ENCODE peak calls at places on chromosome 21, in nine cellular contexts. L is K562, C is esophagus squamous epithelium, M is A549, V is thoracic aorta, R is spleen, P is iPS DF 6.9, S is neural progenitor cell, Z is small intestine. W is an unnamed sample.

GRCh38 chr21:15022608-15023261 is 42.1 kb downstream of the NRIP1 start:
- DNase-seq in L (no peak), C (no peak), M (no peak), V (no peak), R (no peak), P (no peak), S (no peak), Z (no peak), W (no peak)

GRCh38 chr21:18677632-18678031 is 274.0 kb upstream of the TMPRSS15 start:
- DNase-seq in L (peak), C (no peak), M (no peak), V (no peak), R (no peak), P (no peak), S (no peak), Z (no peak), W (no peak)

GRCh38 chr21:46617267-46618051 is 12.6 kb upstream of the S100B start:
- DNase-seq in L (no peak), C (no peak), M (no peak), V (no peak), R (no peak), P (no peak), S (no peak), Z (no peak), W (no peak)

GRCh38 chr21:45543371-45543709 is 1.1 kb upstream of the SLC19A1 start:
- DNase-seq in L (no peak), C (no peak), M (no peak), V (no peak), R (no peak), P (no peak), S (no peak), Z (no peak), W (peak)

GRCh38 chr21:46207920-46208571 is 20.5 kb downstream of the LSS start:
- DNase-seq in L (no peak), C (no peak), M (no peak), V (no peak), R (peak), P (no peak), S (no peak), Z (no peak), W (no peak)

GRCh38 chr21:45542242-45542666 is at the start of gene SLC19A1:
- DNase-seq in L (peak), C (no peak), M (peak), V (no peak), R (peak), P (no peak), S (peak), Z (peak), W (peak)

GRCh38 chr21:25191141-25191540 is 416.1 kb downstream of the MRPL39 start:
- DNase-seq in L (no peak), C (no peak), M (no peak), V (no peak), R (no peak), P (no peak), S (no peak), Z (no peak), W (no peak)

GRCh38 chr21:20662523-20662922 is 335.7 kb upstream of the NCAM2 start:
- DNase-seq in L (peak), C (no peak), M (no peak), V (no peak), R (no peak), P (peak), S (peak), Z (no peak), W (no peak)

GRCh38 chr21:45293214-45293725 is 5.6 kb upstream of the POFUT2 start:
- DNase-seq in L (no peak), C (no peak), M (no peak), V (no peak), R (no peak), P (no peak), S (no peak), Z (no peak), W (no peak)

GRCh38 chr21:37257967-37258877 is 8.9 kb downstream of the VPS26C start:
- DNase-seq in L (no peak), C (no peak), M (peak), V (no peak), R (peak), P (no peak), S (peak), Z (peak), W (peak)

GRCh38 chr21:16492356-16492755 is 762.6 kb downstream of the USP25 start:
- DNase-seq in L (no peak), C (no peak), M (no peak), V (no peak), R (no peak), P (no peak), S (no peak), Z (no peak), W (no peak)

GRCh38 chr21:17576080-17576835 is 36.4 kb downstream of the BTG3 start:
- DNase-seq in L (no peak), C (no peak), M (no peak), V (no peak), R (no peak), P (no peak), S (no peak), Z (peak), W (no peak)

GRCh38 chr21:45366931-45367401 is 38.0 kb upstream of the COL18A1 start:
- DNase-seq in L (peak), C (no peak), M (peak), V (peak), R (no peak), P (no peak), S (no peak), Z (no peak), W (no peak)

GRCh38 chr21:36134820-36135390 is at the start of gene CBR3:
- DNase-seq in L (no peak), C (no peak), M (peak), V (no peak), R (peak), P (no peak), S (peak), Z (peak), W (peak)

GRCh38 chr21:46255166-46255565 is 26.6 kb upstream of the LSS start:
- DNase-seq in L (no peak), C (no peak), M (no peak), V (no peak), R (no peak), P (no peak), S (no peak), Z (no peak), W (no peak)

GRCh38 chr21:45615145-45615711 is 28.3 kb upstream of the PCBP3 start:
- DNase-seq in L (peak), C (no peak), M (no peak), V (no peak), R (peak), P (no peak), S (no peak), Z (peak), W (peak)

GRCh38 chr21:36693144-36694040 is 5.5 kb upstream of the SIM2 start:
- DNase-seq in L (no peak), C (no peak), M (no peak), V (no peak), R (no peak), P (no peak), S (peak), Z (no peak), W (no peak)

GRCh38 chr21:45078877-45079281 is 4.5 kb downstream of the ADARB1 start:
- DNase-seq in L (no peak), C (no peak), M (no peak), V (no peak), R (no peak), P (no peak), S (no peak), Z (peak), W (no peak)

GRCh38 chr21:28253971-28254370 is 738.7 kb downstream of the LTN1 start:
- DNase-seq in L (no peak), C (no peak), M (no peak), V (no peak), R (no peak), P (no peak), S (no peak), Z (no peak), W (no peak)

GRCh38 chr21:45143855-45144254 is 69.5 kb downstream of the ADARB1 start:
- DNase-seq in L (no peak), C (no peak), M (no peak), V (no peak), R (no peak), P (no peak), S (no peak), Z (no peak), W (no peak)

GRCh38 chr21:36471254-36471723 is 8.6 kb downstream of the CLDN14 start:
- DNase-seq in L (no peak), C (no peak), M (peak), V (no peak), R (no peak), P (no peak), S (no peak), Z (no peak), W (no peak)

GRCh38 chr21:25518491-25518911 is 88.8 kb downstream of the MRPL39 start:
- DNase-seq in L (no peak), C (no peak), M (no peak), V (no peak), R (no peak), P (no peak), S (peak), Z (no peak), W (no peak)

DNA sequence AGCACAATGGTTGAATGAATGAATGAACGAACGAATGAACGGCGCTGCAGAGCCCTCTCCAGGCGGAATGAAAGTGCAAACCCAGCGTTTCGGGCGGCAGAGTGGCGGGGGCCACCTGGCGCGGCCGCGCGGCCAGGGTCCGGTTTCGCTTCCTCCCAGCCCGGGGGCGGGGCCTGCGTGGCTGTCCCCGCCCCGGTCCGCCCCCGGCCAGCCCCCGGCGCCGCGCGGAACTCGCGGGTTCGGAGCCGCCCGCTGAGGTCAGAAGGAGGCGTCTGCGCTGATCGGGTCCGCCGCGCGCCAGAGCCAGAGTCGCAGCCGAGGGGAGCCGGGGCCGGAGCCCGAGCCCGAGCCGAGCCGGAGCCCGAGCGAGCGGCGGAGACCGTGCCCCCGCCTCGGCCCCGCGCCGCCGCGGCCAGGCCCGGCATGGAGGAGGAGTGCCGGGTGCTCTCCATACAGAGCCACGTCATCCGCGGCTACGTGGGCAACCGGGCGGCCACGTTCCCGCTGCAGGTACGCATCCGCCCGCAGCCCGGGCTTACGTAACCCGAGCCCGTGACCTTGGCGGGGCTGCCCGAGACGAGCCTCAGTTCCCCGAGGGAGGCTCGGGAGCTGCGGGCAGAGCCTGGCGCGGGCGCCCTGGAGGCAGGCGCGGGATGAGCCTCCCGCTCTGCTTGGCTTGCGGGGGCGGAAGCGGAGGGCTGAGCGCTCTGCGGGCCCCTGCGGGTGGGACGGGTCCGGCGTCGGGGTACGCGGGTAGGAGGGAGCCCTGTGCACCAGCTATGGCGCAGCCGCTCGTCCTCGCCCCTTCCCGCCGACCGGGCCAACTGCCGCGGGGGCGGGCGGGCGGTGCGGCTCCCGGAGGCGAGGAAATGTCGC is at the start of gene PDXK:
- DNase-seq in L (peak), C (no peak), M (peak), V (no peak), R (peak), P (peak), S (peak), Z (peak), W (peak)
- H3K4me3 ChIP-seq in L (peak), C (peak), M (peak), V (peak), R (peak), P (peak), S (peak), Z (peak), W (peak)

DNA sequence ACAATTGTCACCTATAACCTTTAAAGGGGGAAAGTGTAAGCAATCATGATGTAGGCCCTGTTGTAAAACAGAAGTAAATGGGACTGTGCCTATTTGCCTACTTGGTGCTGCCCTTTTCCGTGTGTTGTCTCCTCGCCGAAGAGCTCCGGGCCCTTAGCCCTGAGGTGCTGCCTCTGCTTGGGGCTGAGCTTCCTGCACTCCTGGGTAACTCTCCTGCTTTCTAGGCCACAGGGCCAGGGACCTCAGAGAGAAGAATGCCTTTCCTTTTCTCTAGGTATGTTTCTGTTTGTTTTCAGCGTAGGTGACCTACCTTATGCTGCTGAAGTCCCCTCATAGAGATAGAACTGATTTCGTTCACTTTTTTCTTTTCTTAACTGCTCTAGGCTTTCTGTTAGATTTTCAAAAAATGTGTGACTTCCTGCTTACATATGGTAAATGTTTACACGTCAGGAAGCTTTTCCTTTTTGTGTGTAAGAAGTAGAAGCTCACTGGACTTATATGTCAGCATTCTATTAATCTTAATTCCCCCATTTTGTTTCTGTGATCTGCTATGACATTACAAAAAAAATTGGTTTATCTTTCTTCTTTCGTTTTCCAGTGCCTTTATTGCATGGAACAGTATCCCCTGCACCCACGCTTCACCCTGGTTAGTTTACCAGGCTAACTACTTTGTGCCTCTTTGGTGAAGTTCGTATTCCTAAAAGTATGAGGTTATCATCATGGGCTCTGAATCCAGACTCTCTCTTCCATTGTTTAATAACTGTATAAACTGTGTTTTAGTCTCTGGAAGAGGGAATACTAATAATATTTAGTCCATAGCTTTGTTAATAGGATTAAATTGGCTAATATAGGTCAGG is 61.7 kb downstream of the ITSN1 start:
- DNase-seq in L (peak), C (no peak), M (no peak), V (no peak), R (no peak), P (no peak), S (no peak), Z (no peak), W (no peak)
- H3K4me3 ChIP-seq in L (no peak), C (peak), M (no peak), V (no peak), R (no peak), P (no peak), S (no peak), Z (no peak), W (no peak)

DNA sequence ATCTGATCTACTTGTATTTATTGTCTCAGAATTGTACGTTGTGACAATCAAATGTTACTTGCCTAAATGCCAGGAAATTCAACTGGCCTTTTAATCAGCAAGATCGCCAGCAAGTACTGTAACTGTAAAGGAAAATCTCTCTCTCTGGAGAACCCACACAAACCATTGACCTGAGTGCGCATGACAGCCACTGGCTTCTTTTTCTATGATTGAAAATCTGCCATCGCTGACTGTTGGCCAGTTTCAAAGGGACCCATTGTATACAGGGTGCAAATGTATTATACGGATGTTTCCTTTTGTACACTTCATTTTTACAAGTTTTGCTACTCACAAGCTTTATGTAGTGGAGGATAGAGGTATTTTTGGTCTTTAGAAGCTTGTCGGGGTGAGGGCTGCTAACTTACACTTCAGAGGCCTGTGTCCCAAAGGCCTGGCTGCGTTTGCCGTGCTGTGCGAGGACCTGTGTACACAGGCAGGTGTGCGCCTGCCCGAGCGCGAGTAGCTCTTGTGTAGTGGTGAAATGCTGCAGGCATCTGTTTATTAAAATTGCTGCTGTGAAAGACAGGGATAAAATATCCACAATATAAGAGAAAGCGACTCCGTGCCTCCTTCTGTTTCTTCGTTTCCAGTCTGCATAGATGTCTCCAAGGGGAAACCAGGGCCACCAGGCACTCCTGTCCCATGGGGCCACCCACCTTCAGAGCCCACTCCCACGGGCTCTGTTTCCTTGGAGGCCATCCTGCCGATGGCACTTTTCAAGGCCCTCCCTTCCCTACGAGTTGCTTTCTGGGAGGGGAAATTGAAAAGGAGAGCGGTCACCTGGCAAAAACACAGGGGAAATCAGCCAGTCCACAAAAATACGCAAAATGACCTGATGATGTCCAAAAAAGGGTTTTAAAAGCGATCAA is 25.3 kb upstream of the TRAPPC10 start:
- DNase-seq in L (no peak), C (no peak), M (no peak), V (no peak), R (no peak), P (no peak), S (no peak), Z (no peak), W (no peak)
- H3K4me3 ChIP-seq in L (no peak), C (no peak), M (no peak), V (no peak), R (no peak), P (no peak), S (no peak), Z (no peak), W (no peak)

GRCh38 chr21:38807987-38808386 is 2.3 kb downstream of the ETS2 start:
- DNase-seq in L (no peak), C (no peak), M (no peak), V (no peak), R (no peak), P (no peak), S (peak), Z (no peak), W (no peak)
- H3K4me3 ChIP-seq in L (peak), C (peak), M (peak), V (peak), R (peak), P (no peak), S (peak), Z (peak), W (peak)

GRCh38 chr21:41364308-41364707 is 2.5 kb downstream of the MX2 start:
- DNase-seq in L (no peak), C (no peak), M (no peak), V (no peak), R (peak), P (no peak), S (no peak), Z (no peak), W (no peak)
- H3K4me3 ChIP-seq in L (no peak), C (no peak), M (no peak), V (no peak), R (no peak), P (no peak), S (no peak), Z (no peak), W (no peak)

DNA sequence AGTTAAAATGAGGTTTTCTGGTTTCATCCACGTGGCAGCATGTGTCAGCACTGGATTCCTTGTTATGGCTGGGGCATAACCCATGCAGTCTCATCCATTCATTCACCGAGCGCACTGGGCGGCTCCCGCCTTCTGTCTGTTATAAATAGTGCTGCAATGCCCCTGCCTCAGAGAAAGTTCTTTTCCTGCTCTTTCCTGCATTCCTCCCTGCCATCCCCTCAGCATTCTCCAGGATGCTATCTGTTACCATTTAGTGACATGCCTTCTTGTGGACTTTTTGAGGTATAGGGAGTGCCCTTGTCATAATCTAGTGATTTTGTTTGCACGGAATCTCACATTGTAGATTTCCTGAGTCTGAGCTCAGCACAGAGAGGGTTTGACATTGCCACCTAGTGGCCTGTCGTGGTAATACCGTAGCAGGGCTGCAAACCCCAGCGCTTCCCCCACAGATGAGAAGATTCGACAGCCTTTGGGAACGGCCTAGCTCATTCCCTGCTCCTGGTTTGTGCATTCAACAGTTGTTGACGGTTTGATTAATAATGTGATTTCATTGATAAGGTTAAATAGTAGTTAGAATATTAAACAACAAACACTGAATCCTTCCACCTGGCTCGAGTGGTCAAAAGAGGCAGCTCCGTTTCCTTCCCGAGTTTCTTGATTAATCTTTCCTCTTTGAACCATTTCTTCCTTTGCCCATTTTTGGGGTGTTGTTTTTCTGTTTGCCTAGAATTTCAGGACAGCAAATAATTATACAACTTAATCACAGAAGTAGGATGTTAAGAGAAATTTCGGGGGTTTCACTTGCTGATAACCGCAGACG is 46.3 kb downstream of the UMODL1 start:
- DNase-seq in L (peak), C (no peak), M (peak), V (peak), R (peak), P (peak), S (peak), Z (peak), W (peak)
- H3K4me3 ChIP-seq in L (no peak), C (peak), M (no peak), V (peak), R (no peak), P (no peak), S (peak), Z (no peak), W (peak)

W was measured in dorsolateral prefrontal cortex.